ENCODE peak calls at places on chromosomes 4 and X, in nine cellular contexts. One of them, this sample, is unnamed.

GRCh38 chr4:122665148-122665547 is 44.3 kb upstream of the IL21 start:
- DNase-seq in uterus: no peak
- DNase-seq in A172: no peak
- DNase-seq in H7: no peak
- DNase-seq in stimulated activated CD8-positive, alpha-beta memory T cell treated with anti-CD3 and anti-CD28 coated beads, Interleukin-4, amount 100 ng/mL, for 24 hours: no peak
- DNase-seq in WTC11: no peak
- DNase-seq in posterior cingulate gyrus: no peak
- DNase-seq in fibroblast of pulmonary artery: peak; percentile 31
- DNase-seq in GM10248: no peak
- DNase-seq in this sample: no peak

GRCh38 chr4:87117051-87117729 is 103.2 kb downstream of the KLHL8 start:
- DNase-seq in GM10248: no peak
- DNase-seq in WTC11: no peak
- DNase-seq in A172: no peak
- DNase-seq in posterior cingulate gyrus: no peak
- DNase-seq in fibroblast of pulmonary artery: no peak
- DNase-seq in uterus: no peak
- DNase-seq in stimulated activated CD8-positive, alpha-beta memory T cell treated with anti-CD3 and anti-CD28 coated beads, Interleukin-4, amount 100 ng/mL, for 24 hours: no peak
- DNase-seq in H7: peak; percentile 22
- DNase-seq in this sample: no peak

GRCh38 chr4:8019396-8020365 is 80.0 kb upstream of the AFAP1 start:
- DNase-seq in posterior cingulate gyrus: no peak
- DNase-seq in uterus: no peak
- DNase-seq in WTC11: no peak
- DNase-seq in stimulated activated CD8-positive, alpha-beta memory T cell treated with anti-CD3 and anti-CD28 coated beads, Interleukin-4, amount 100 ng/mL, for 24 hours: no peak
- DNase-seq in fibroblast of pulmonary artery: no peak
- DNase-seq in A172: no peak
- DNase-seq in GM10248: no peak
- DNase-seq in H7: no peak
- DNase-seq in this sample: no peak

GRCh38 chr4:18536420-18536819 is 514.9 kb upstream of the LCORL start:
- DNase-seq in A172: no peak
- DNase-seq in WTC11: peak; percentile 15
- DNase-seq in fibroblast of pulmonary artery: no peak
- DNase-seq in posterior cingulate gyrus: no peak
- DNase-seq in stimulated activated CD8-positive, alpha-beta memory T cell treated with anti-CD3 and anti-CD28 coated beads, Interleukin-4, amount 100 ng/mL, for 24 hours: no peak
- DNase-seq in H7: peak; percentile 36
- DNase-seq in GM10248: no peak
- DNase-seq in uterus: no peak
- DNase-seq in this sample: no peak

GRCh38 chrX:9573282-9574106 is 108.6 kb downstream of the TBL1X start:
- DNase-seq in posterior cingulate gyrus: no peak
- DNase-seq in fibroblast of pulmonary artery: no peak
- DNase-seq in A172: no peak
- DNase-seq in uterus: no peak
- DNase-seq in WTC11: peak; percentile 12
- DNase-seq in H7: peak; percentile 55
- DNase-seq in GM10248: no peak
- DNase-seq in stimulated activated CD8-positive, alpha-beta memory T cell treated with anti-CD3 and anti-CD28 coated beads, Interleukin-4, amount 100 ng/mL, for 24 hours: no peak
- DNase-seq in this sample: no peak

GRCh38 chrX:121160987-121161386 is 113.6 kb downstream of the GLUD2 start:
- DNase-seq in A172: no peak
- DNase-seq in GM10248: peak; percentile 17
- DNase-seq in fibroblast of pulmonary artery: peak; percentile 69
- DNase-seq in H7: no peak
- DNase-seq in posterior cingulate gyrus: no peak
- DNase-seq in stimulated activated CD8-positive, alpha-beta memory T cell treated with anti-CD3 and anti-CD28 coated beads, Interleukin-4, amount 100 ng/mL, for 24 hours: no peak
- DNase-seq in uterus: no peak
- DNase-seq in WTC11: no peak
- DNase-seq in this sample: no peak

GRCh38 chr4:51998837-51999236 is 21.3 kb downstream of the LRRC66 start:
- DNase-seq in uterus: no peak
- DNase-seq in GM10248: no peak
- DNase-seq in A172: no peak
- DNase-seq in posterior cingulate gyrus: no peak
- DNase-seq in WTC11: no peak
- DNase-seq in stimulated activated CD8-positive, alpha-beta memory T cell treated with anti-CD3 and anti-CD28 coated beads, Interleukin-4, amount 100 ng/mL, for 24 hours: no peak
- DNase-seq in H7: no peak
- DNase-seq in fibroblast of pulmonary artery: no peak
- DNase-seq in this sample: no peak

GRCh38 chr4:186148335-186148975 is 42.9 kb upstream of the CYP4V2 start:
- DNase-seq in stimulated activated CD8-positive, alpha-beta memory T cell treated with anti-CD3 and anti-CD28 coated beads, Interleukin-4, amount 100 ng/mL, for 24 hours: no peak
- DNase-seq in H7: no peak
- DNase-seq in GM10248: no peak
- DNase-seq in posterior cingulate gyrus: no peak
- DNase-seq in uterus: no peak
- DNase-seq in WTC11: no peak
- DNase-seq in A172: no peak
- DNase-seq in fibroblast of pulmonary artery: no peak
- DNase-seq in this sample: no peak

GRCh38 chr4:70496231-70496630 is 22.1 kb upstream of the AMTN start:
- DNase-seq in GM10248: no peak
- DNase-seq in uterus: no peak
- DNase-seq in stimulated activated CD8-positive, alpha-beta memory T cell treated with anti-CD3 and anti-CD28 coated beads, Interleukin-4, amount 100 ng/mL, for 24 hours: no peak
- DNase-seq in fibroblast of pulmonary artery: no peak
- DNase-seq in A172: no peak
- DNase-seq in H7: no peak
- DNase-seq in posterior cingulate gyrus: no peak
- DNase-seq in WTC11: no peak
- DNase-seq in this sample: no peak

GRCh38 chr4:1170805-1171305 is 1.5 kb downstream of the SPON2 start:
- DNase-seq in stimulated activated CD8-positive, alpha-beta memory T cell treated with anti-CD3 and anti-CD28 coated beads, Interleukin-4, amount 100 ng/mL, for 24 hours: no peak
- DNase-seq in uterus: no peak
- DNase-seq in GM10248: no peak
- DNase-seq in posterior cingulate gyrus: no peak
- DNase-seq in A172: no peak
- DNase-seq in fibroblast of pulmonary artery: no peak
- DNase-seq in WTC11: no peak
- DNase-seq in H7: no peak
- DNase-seq in this sample: no peak

GRCh38 chr4:25402521-25402920 is 25.5 kb downstream of the ANAPC4 start:
- DNase-seq in uterus: no peak
- DNase-seq in posterior cingulate gyrus: no peak
- DNase-seq in H7: no peak
- DNase-seq in A172: no peak
- DNase-seq in stimulated activated CD8-positive, alpha-beta memory T cell treated with anti-CD3 and anti-CD28 coated beads, Interleukin-4, amount 100 ng/mL, for 24 hours: no peak
- DNase-seq in WTC11: no peak
- DNase-seq in fibroblast of pulmonary artery: peak; percentile 43
- DNase-seq in GM10248: no peak
- DNase-seq in this sample: no peak

GRCh38 chr4:56505269-56506109 is at the start of gene ARL9:
- DNase-seq in WTC11: peak; percentile 76
- DNase-seq in posterior cingulate gyrus: peak; percentile 45
- DNase-seq in stimulated activated CD8-positive, alpha-beta memory T cell treated with anti-CD3 and anti-CD28 coated beads, Interleukin-4, amount 100 ng/mL, for 24 hours: peak; percentile 35
- DNase-seq in A172: no peak
- DNase-seq in GM10248: peak; percentile 41
- DNase-seq in H7: peak; percentile 82
- DNase-seq in fibroblast of pulmonary artery: peak; percentile 52
- DNase-seq in uterus: peak; percentile 54
- DNase-seq in this sample: peak; percentile 56

This sample was measured in adrenal gland.